ENCODE peak calls at places on chromosomes 13 and 19, in eight cellular contexts. G is H54; U is ELR; L is iris pigment epithelial cell; V is epithelial cell of esophagus; I is NCI-H1105 treated with DMSO at 0.1 percent for 48 hours; J is stimulated activated CD4-positive, alpha-beta T cell treated with anti-CD3 and anti-CD28 coated beads, Interleukin-15, amount 100 ng/mL, for 1 hour; Y is C1 segment of cervical spinal cord. Z is an unnamed sample.

GRCh38 chr19:6270076-6270745 is 9.6 kb downstream of the MLLT1 start:
- DNase-seq in G (no peak), U (no peak), L (no peak), V (no peak), I (no peak), J (no peak), Y (no peak), Z (no peak)

GRCh38 chr13:96671073-96671472 is 323.2 kb downstream of the OXGR1 start:
- DNase-seq in G (peak), U (peak), L (no peak), V (peak), I (no peak), J (no peak), Y (no peak), Z (no peak)

GRCh38 chr13:31408927-31409326 is 209.2 kb downstream of the B3GLCT start:
- DNase-seq in G (no peak), U (no peak), L (no peak), V (no peak), I (no peak), J (no peak), Y (no peak), Z (no peak)

GRCh38 chr13:30002577-30002976 is 152.2 kb upstream of the UBL3 start:
- DNase-seq in G (peak), U (peak), L (peak), V (peak), I (no peak), J (no peak), Y (no peak), Z (no peak)

GRCh38 chr19:40721936-40722661 is 5.2 kb downstream of the ITPKC start:
- DNase-seq in G (no peak), U (peak), L (peak), V (peak), I (no peak), J (no peak), Y (no peak), Z (no peak)

GRCh38 chr13:24916464-24916863 is 152.5 kb downstream of the RNF17 start:
- DNase-seq in G (no peak), U (no peak), L (no peak), V (no peak), I (no peak), J (no peak), Y (no peak), Z (no peak)

GRCh38 chr19:45587873-45588272 is 3.3 kb upstream of the OPA3 start:
- DNase-seq in G (no peak), U (no peak), L (no peak), V (no peak), I (no peak), J (no peak), Y (no peak), Z (no peak)

GRCh38 chr19:3868770-3869456 is at the start of gene ZFR2:
- DNase-seq in G (no peak), U (peak), L (no peak), V (no peak), I (no peak), J (peak), Y (no peak), Z (no peak)

GRCh38 chr19:16588089-16588823 is 16.0 kb upstream of the SLC35E1 start:
- DNase-seq in G (no peak), U (no peak), L (no peak), V (peak), I (no peak), J (peak), Y (peak), Z (no peak)

GRCh38 chr13:78978381-78978998 is 319.5 kb upstream of the OBI1 start:
- DNase-seq in G (peak), U (peak), L (peak), V (peak), I (peak), J (no peak), Y (no peak), Z (peak)

GRCh38 chr19:13985771-13986347 is 20.3 kb downstream of the RFX1 start:
- DNase-seq in G (no peak), U (no peak), L (no peak), V (no peak), I (no peak), J (no peak), Y (no peak), Z (no peak)

GRCh38 chr19:18274776-18275356 is 614 bp upstream of the IQCN start:
- DNase-seq in G (peak), U (peak), L (peak), V (peak), I (no peak), J (no peak), Y (peak), Z (peak)

GRCh38 chr13:35824825-35825224 is 306.4 kb downstream of the DCLK1 start:
- DNase-seq in G (no peak), U (no peak), L (no peak), V (no peak), I (no peak), J (no peak), Y (no peak), Z (no peak)